ENCODE peak calls at places on chromosomes 16 and 17, in seven cellular contexts. J, C, P, S, N, D and L are unnamed samples. For H3K9me3, the result is how much of the 10 kb centered on the place peaks cover.

GRCh38 chr16:64654137-64654652 is 467.7 kb downstream of the CDH11 start:
- DNase-seq in C (no peak), D (no peak), J (no peak), P (no peak), S (no peak), N (no peak), L (peak)

GRCh38 chr17:64020068-64020766 is at the start of gene ICAM2:
- DNase-seq in N (peak), C (peak), S (no peak), D (peak), P (no peak), J (peak), L (no peak)

GRCh38 chr17:66755101-66755943 is 79.6 kb upstream of the CACNG5 start:
- DNase-seq in P (no peak), J (no peak), C (no peak), N (peak), D (no peak), S (no peak), L (no peak)

GRCh38 chr17:46958192-46958591 is 20.9 kb downstream of the RPRML start:
- DNase-seq in D (no peak), C (no peak), J (no peak), P (no peak), S (no peak), N (no peak), L (no peak)

GRCh38 chr17:5049314-5049819 is 14.1 kb upstream of the SLC52A1 start:
- DNase-seq in S (no peak), D (no peak), C (no peak), N (no peak), J (no peak), P (no peak), L (no peak)

GRCh38 chr16:69412287-69412686 is 12.1 kb upstream of the CYB5B start:
- DNase-seq in N (no peak), C (no peak), S (no peak), D (no peak), J (peak), P (no peak), L (no peak)

GRCh38 chr17:3659541-3660111 is 8.8 kb downstream of the TAX1BP3 start:
- DNase-seq in N (peak), J (peak), P (peak), D (peak), S (no peak), C (peak), L (peak)

GRCh38 chr17:7587420-7587786 is 2.5 kb downstream of the SOX15 start:
- DNase-seq in S (no peak), P (no peak), C (no peak), N (no peak), J (no peak), D (no peak), L (peak)

GRCh38 chr16:68233835-68234187 is 2.1 kb downstream of the ESRP2 start:
- DNase-seq in P (no peak), S (no peak), C (no peak), J (no peak), D (no peak), N (no peak), L (no peak)

GRCh38 chr16:16197331-16197730 is 26.0 kb downstream of the ABCC6 start:
- DNase-seq in D (no peak), N (no peak), S (no peak), C (no peak), J (no peak), P (no peak), L (no peak)

GRCh38 chr17:55549140-55549539 is 37.9 kb upstream of the SMIM36 start:
- DNase-seq in S (no peak), N (no peak), J (no peak), D (no peak), P (no peak), C (no peak), L (no peak)

GRCh38 chr16:31479752-31480151 is 3.2 kb upstream of the SLC5A2 start:
- DNase-seq in J (no peak), C (no peak), S (no peak), D (no peak), N (no peak), P (no peak), L (no peak)

GRCh38 chr17:61986898-61987297 is 59.1 kb upstream of the INTS2 start:
- DNase-seq in J (no peak), D (no peak), N (no peak), S (no peak), P (no peak), C (no peak), L (no peak)

GRCh38 chr16:54873081-54873480 is 57.6 kb upstream of the IRX5 start:
- DNase-seq in D (no peak), P (no peak), N (no peak), J (no peak), S (no peak), C (no peak), L (no peak)

DNA sequence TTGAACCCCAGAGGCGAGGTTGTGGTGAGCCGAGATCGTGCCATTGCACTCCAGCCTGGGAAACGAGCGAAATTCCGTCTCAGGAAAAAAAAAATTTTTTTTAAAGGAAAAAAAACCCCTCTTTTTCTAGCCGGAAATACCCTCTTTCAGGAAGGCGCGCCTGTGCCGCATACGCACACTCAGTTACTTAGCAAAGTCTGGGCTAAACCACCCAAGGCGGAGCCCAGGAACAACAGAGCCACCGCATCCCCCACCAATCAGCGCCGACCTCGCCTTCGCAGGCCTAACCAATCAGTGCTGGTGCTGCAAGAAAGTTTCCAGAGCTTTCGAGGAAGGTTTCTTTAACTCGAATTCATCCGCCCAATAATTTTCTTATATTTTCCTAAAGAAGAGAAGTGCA is 510.4 kb downstream of the KCNJ18 start:
- DNase-seq in D (no peak), J (no peak), P (no peak), C (no peak), S (no peak), N (no peak), L (no peak)
- H3K9me3 ChIP-seq in D (half or more), J (under half), P (under half), C (under half), S (under half), N (half or more), L (half or more)

DNA sequence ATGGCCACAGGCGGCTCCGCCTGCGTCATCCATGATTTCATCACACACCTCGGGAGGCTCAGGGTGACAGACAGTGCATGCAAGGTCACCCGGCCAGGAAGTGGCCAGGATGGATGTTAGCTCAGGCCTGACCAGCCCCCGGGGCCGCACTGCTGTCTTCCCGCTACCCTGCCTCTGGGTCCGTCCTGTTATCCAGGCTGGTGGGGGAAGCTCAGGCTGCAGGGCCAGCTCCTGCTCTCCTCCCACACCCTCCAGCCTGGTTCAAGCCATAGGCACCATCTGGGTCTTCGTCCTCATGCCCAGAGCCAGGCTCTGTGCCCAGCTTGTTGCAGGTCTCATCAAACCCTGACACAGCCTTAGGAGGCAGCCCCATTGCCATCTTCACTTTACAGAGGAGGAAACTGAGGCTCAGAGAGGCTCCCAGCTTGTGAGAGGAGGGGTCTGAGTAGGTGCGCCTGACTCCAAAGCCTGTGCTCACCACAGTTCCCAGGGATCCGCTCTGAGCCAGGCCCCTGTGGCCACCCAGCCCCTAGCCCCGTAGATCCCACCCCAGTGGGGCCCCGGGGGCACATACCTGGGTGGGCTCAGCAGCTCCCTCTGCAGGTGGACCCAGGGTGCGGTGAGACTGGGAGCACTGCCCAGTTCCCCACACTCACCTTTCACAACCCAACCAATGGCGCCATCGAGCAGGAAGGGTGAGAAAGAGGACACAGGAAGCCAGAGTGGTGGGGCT is 414 bp upstream of the ADGRG3 start:
- DNase-seq in J (no peak), C (no peak), P (peak), S (peak), D (no peak), N (no peak), L (no peak)
- TF ChIP-seq CTCF in J (no peak), C (no peak), P (peak), S (no peak), D (peak), N (no peak), L (no peak)

GRCh38 chr16:59737274-59737673 is 1003.2 kb upstream of the GOT2 start:
- DNase-seq in D (no peak), S (no peak), N (no peak), J (no peak), P (no peak), C (no peak), L (no peak)

GRCh38 chr16:59729613-59730012 is 995.5 kb upstream of the GOT2 start:
- DNase-seq in J (no peak), N (no peak), C (no peak), P (no peak), D (no peak), S (no peak), L (no peak)

GRCh38 chr16:59733321-59733720 is 999.2 kb upstream of the GOT2 start:
- DNase-seq in S (no peak), D (no peak), J (no peak), C (no peak), N (no peak), P (no peak), L (no peak)
- H3K9me3 ChIP-seq in S (under half), D (under half), J (under half), C (under half), N (under half), P (under half), L (under half)

DNA sequence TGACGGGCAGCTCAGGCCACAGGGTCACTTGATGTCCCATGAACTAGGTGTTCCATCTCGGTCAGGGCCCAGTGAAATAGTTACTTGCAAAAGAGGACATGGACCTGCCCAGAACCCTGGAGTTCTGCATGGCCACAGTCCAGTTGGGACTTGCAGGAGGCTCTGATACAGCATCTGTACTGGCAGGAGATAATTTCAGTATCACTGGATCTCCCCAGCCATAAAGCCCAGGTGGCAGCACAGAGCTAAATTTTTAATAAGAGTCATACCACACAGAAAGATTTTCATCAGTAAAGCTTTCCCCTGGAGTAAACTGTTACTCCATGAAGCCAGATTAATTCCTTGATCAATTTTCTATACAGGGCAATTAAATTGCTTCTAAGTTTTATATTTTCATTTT is 18.0 kb upstream of the SLC16A5 start:
- DNase-seq in C (no peak), N (peak), S (peak), P (no peak), D (no peak), J (no peak), L (no peak)
- TF ChIP-seq CTCF in C (peak), N (no peak), S (peak), P (peak), D (peak), J (peak), L (peak)

DNA sequence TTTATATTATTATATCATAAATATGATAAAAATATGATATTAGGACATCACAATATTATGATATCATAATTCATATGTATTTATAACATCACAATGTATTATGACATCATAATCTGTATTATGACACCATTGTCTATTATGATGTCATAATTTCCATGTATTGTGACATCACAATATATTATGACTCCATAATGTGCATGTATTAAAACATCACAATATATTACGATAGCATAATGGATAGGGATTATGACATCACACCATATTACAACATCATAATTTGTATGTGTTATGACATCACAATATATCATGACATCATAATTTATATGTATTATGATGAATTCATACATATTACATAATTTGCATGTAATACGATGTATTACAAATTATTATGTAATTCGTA is 1755.9 kb downstream of the TP53TG3F start:
- DNase-seq in N (no peak), J (no peak), D (no peak), P (no peak), C (no peak), S (no peak), L (no peak)
- H3K9me3 ChIP-seq in N (under half), J (under half), D (under half), P (half or more), C (under half), S (under half), L (under half)

DNA sequence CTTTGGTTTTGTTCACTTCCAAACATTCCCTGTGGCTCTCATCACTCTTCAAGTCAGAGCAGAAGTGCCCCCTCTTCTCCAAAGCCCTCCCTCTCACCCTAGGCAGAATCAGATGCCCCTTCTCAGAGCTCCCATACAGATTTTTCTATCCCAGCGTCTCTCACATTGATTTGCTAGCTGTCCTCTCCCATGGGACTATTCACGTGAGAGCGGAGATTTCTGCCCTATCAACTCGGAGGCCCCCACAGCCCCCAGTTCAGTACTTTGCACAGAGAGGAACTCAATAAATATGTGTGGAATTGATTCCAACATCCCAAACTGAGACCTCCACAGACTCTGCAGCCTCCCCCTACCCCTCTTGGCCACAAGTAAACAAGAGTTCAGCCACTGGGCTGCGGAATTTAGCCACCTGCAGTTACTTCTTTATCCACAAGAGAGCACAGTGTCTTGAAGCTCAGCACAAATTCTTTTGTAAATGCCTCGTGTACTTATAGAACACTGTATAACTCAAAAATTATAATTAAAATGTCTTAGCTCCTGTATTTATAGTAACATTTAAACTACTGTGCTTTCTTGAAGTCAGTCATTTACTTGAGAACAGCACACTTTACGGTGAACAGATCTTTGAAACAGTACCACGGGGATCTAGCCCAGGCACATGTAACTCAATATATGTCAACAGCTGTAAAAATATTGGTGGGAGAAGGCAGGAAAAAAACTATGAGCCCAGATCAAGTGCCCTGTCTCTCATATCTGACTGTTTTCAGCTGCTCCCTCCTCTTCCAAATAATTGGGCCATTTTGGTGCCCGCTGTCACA is 182.9 kb downstream of the C16orf78 start:
- DNase-seq in C (no peak), S (no peak), P (peak), J (no peak), N (no peak), D (no peak), L (no peak)
- TF ChIP-seq CTCF in C (no peak), S (peak), P (peak), J (peak), N (no peak), D (peak), L (peak)